ENCODE peak calls at places on chromosomes 11 and 22, in four cellular contexts. U is stomach; R is CD4-positive, alpha-beta T cell; I is adrenal gland. D is an unnamed sample.

GRCh38 chr11:18105086-18105801 is 638 bp downstream of the SAAL1 start:
- DNase-seq in I (no peak), R (no peak), U (no peak), D (no peak)

GRCh38 chr11:65452806-65453490 is 30.4 kb downstream of the NEAT1 start:
- DNase-seq in U (no peak), I (peak; percentile 50), R (no peak), D (no peak)

GRCh38 chr11:3093281-3094191 is 36.3 kb upstream of the CARS1 start:
- DNase-seq in I (no peak), U (peak; percentile 25), R (no peak), D (no peak)

GRCh38 chr22:49768077-49768476 is 59.6 kb downstream of the BRD1 start:
- DNase-seq in I (peak; percentile 15), R (peak; percentile 25), U (no peak), D (no peak)

GRCh38 chr11:119567667-119568582 is 145.0 kb upstream of the THY1 start:
- DNase-seq in I (peak; percentile 27), R (no peak), U (no peak), D (peak; percentile 15)

GRCh38 chr22:37501610-37502341 is 15.6 kb upstream of the MFNG start:
- DNase-seq in U (peak; percentile 91), R (no peak), I (peak; percentile 92), D (peak; percentile 95)

GRCh38 chr11:2803186-2804057 is 82.2 kb downstream of the CDKN1C start:
- DNase-seq in R (no peak), I (peak; percentile 20), U (peak; percentile 24), D (peak; percentile 8)

GRCh38 chr11:12785901-12786300 is 111.7 kb downstream of the TEAD1 start:
- DNase-seq in R (no peak), U (no peak), I (no peak), D (peak; percentile 83)

GRCh38 chr11:119696378-119697157 is 32.4 kb downstream of the NECTIN1 start:
- DNase-seq in U (no peak), R (no peak), I (no peak), D (no peak)

GRCh38 chr22:48494968-48495750 is 1332.5 kb downstream of the BRD1 start:
- DNase-seq in U (no peak), R (no peak), I (no peak), D (no peak)

GRCh38 chr11:67114275-67114896 is 4.7 kb upstream of the KDM2A start:
- DNase-seq in R (no peak), I (no peak), U (no peak), D (no peak)

GRCh38 chr11:75562836-75563484 is 907 bp downstream of the SERPINH1 start:
- DNase-seq in I (no peak), R (no peak), U (no peak), D (no peak)

GRCh38 chr11:47335733-47336132 is 16.8 kb downstream of the MYBPC3 start:
- DNase-seq in U (no peak), I (no peak), R (no peak), D (no peak)

GRCh38 chr22:21951931-21952465 is 650 bp downstream of the PPM1F start:
- DNase-seq in I (peak; percentile 62), R (no peak), U (peak; percentile 57), D (peak; percentile 52)

GRCh38 chr11:78349614-78350013 is 68.0 kb downstream of the GAB2 start:
- DNase-seq in R (no peak), I (no peak), U (no peak), D (no peak)

GRCh38 chr11:57406337-57406904 is 16.0 kb upstream of the PRG2 start:
- DNase-seq in R (no peak), U (no peak), I (no peak), D (peak; percentile 10)

GRCh38 chr22:38881464-38881871 is 9.5 kb upstream of the CBX6 start:
- DNase-seq in U (peak; percentile 59), I (peak; percentile 89), R (no peak), D (peak; percentile 59)

GRCh38 chr11:12110714-12111481 is 508 bp downstream of the MICAL2 start:
- DNase-seq in I (peak; percentile 44), R (peak; percentile 37), U (no peak), D (peak; percentile 40)

GRCh38 chr22:41948142-41948541 is 1.2 kb upstream of the CENPM start:
- DNase-seq in U (no peak), I (no peak), R (no peak), D (no peak)

GRCh38 chr22:41952713-41953112 is 763 bp downstream of the SMIM45 start:
- DNase-seq in U (no peak), R (no peak), I (no peak), D (no peak)

GRCh38 chr22:41949297-41949965 is 2.5 kb upstream of the CENPM start:
- DNase-seq in R (no peak), U (no peak), I (no peak), D (no peak)

GRCh38 chr22:41947181-41948080 is 479 bp upstream of the CENPM start:
- DNase-seq in U (no peak), I (no peak), R (no peak), D (no peak)

DNA sequence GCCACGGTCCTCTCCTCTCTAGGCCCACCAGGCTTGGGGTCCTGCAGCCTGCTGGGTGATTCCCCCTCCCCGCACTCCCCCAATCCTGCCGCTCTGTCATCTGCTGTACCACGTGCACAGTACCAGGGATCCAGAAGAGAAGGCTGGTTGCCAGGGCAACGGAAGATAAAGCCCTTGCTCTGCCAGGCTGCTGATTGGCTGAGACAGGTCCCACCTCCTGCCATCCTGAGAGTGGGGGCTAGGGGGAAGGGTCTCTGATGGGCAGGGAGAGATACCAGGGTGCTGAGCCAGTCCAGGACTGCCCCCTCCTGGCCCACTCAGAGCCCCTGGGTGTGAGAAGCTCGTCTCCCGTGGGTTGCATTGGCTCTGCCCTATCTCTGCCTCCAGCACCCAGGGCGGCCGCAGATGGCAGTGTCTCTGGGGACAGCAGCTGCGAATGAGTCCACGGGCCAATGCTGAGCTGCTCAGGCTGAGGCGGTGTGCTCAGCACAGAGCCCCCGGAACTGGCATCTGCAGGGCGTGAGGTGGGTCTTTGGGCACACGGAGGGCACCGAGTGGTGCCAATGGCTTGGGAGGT is at the start of gene SMIM45:
- DNase-seq in I (no peak), U (no peak), R (no peak), D (no peak)
- TF ChIP-seq CTCF in I (no peak), U (no peak), R (no peak), D (no peak)

GRCh38 chr22:16964366-16964765 is 43.7 kb downstream of the GAB4 start:
- DNase-seq in I (no peak), R (no peak), U (no peak), D (no peak)
- H3K9me3 ChIP-seq in I (no peaks in the 10 kb centered on the region), R (no peaks in the 10 kb centered on the region), U (no peaks in the 10 kb centered on the region), D (no peaks in the 10 kb centered on the region)

DNA sequence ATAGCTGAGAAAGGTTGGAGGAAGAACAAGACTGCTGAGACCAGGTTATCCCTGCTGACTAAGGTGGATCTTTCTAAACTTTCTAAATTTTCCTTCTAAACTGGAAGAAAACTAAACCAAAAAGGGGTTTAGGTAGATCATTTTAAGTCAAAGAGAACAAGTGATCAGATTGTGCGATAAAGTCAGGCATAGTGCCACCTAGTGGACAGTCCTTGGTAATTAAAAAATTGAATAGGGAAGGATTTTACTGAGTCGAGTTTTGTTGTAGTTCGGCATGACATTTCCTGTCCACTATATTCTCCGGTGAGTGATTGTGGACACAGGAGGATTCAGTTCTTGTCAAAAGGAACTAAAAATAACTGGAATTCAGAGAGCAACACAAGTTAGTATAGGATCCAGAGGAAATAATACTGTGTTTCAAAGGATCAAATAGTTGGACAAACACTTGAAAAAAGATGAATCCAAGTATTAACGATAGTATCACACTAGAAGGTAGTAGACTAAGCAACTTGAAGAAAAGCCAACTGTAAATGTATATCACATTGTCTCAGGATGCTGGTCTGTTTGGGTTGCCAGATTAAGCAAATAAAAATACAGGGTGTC is 1236.4 kb downstream of the FAM181B start:
- DNase-seq in R (no peak), U (no peak), I (no peak), D (peak; percentile 10)
- TF ChIP-seq CTCF in R (no peak), U (no peak), I (peak; percentile 83), D (peak; percentile 41)

GRCh38 chr11:70692131-70692530 is 293.8 kb downstream of the CTTN start:
- DNase-seq in I (no peak), U (no peak), R (no peak), D (no peak)
- H3K9me3 ChIP-seq in I (no peaks in the 10 kb centered on the region), U (no peaks in the 10 kb centered on the region), R (no peaks in the 10 kb centered on the region), D (no peaks in the 10 kb centered on the region)

GRCh38 chr11:14042686-14043440 is 80.3 kb downstream of the SPON1 start:
- DNase-seq in I (no peak), U (no peak), R (no peak), D (no peak)

GRCh38 chr11:14045417-14045816 is 82.9 kb downstream of the SPON1 start:
- DNase-seq in I (no peak), R (no peak), U (no peak), D (no peak)

GRCh38 chr11:14036495-14036894 is 74.0 kb downstream of the SPON1 start:
- DNase-seq in R (no peak), I (no peak), U (no peak), D (no peak)

GRCh38 chr11:14041565-14041964 is 79.0 kb downstream of the SPON1 start:
- DNase-seq in R (no peak), I (no peak), U (no peak), D (no peak)

GRCh38 chr11:14041040-14041439 is 78.5 kb downstream of the SPON1 start:
- DNase-seq in I (no peak), R (no peak), U (no peak), D (no peak)
- TF ChIP-seq CTCF in I (no peak), R (no peak), U (no peak), D (no peak)